ENCODE peak calls at places on chromosomes 6 and 20, in five cellular contexts. W is ascending aorta, Y is fibroblast of lung, N is transverse colon, R is HL-60. M is an unnamed sample.

GRCh38 chr6:82085701-82086100 is 161.8 kb downstream of the IBTK start:
- DNase-seq in Y (no peak), W (no peak), R (no peak), N (no peak), M (no peak)

GRCh38 chr20:63636752-63637633 is 10.1 kb upstream of the GMEB2 start:
- DNase-seq in Y (no peak), W (no peak), N (no peak), R (no peak), M (no peak)

GRCh38 chr6:29025927-29026585 is 18.9 kb downstream of the OR2W1 start:
- DNase-seq in W (no peak), R (no peak), N (no peak), Y (no peak), M (no peak)

GRCh38 chr20:3854462-3854870 is 7.8 kb downstream of the MAVS start:
- DNase-seq in Y (no peak), R (no peak), N (no peak), W (no peak), M (no peak)

GRCh38 chr20:37223053-37223452 is 38.6 kb downstream of the GHRH start:
- DNase-seq in Y (peak), R (peak), N (no peak), W (no peak), M (no peak)

GRCh38 chr6:119865466-119866350 is 516.1 kb upstream of the MAN1A1 start:
- DNase-seq in R (no peak), Y (no peak), W (no peak), N (no peak), M (no peak)

GRCh38 chr6:155461636-155462035 is 6.0 kb upstream of the NOX3 start:
- DNase-seq in R (no peak), Y (peak), N (no peak), W (no peak), M (no peak)

GRCh38 chr6:90446164-90446563 is 140.7 kb downstream of the MAP3K7 start:
- DNase-seq in Y (peak), R (no peak), W (no peak), N (no peak), M (no peak)

GRCh38 chr6:1931817-1932216 is 313.6 kb downstream of the GMDS start:
- DNase-seq in Y (no peak), N (no peak), W (no peak), R (no peak), M (no peak)

GRCh38 chr20:39010496-39010895 is 48.4 kb downstream of the DHX35 start:
- DNase-seq in N (no peak), R (no peak), W (no peak), Y (no peak), M (no peak)

GRCh38 chr6:52649521-52649920 is 21.4 kb upstream of the TMEM14A start:
- DNase-seq in Y (no peak), R (no peak), W (no peak), N (no peak), M (no peak)

GRCh38 chr6:44423306-44423705 is 35.8 kb downstream of the CDC5L start:
- DNase-seq in Y (no peak), N (no peak), R (no peak), W (no peak), M (no peak)

GRCh38 chr6:33123732-33124524 is 48.1 kb downstream of the HLA-DPB1 start:
- DNase-seq in W (no peak), Y (peak), N (no peak), R (no peak), M (no peak)

GRCh38 chr20:62246431-62246830 is 8.1 kb downstream of the OSBPL2 start:
- DNase-seq in N (no peak), R (no peak), W (no peak), Y (no peak), M (no peak)

GRCh38 chr6:135458051-135458450 is 39.5 kb downstream of the AHI1 start:
- DNase-seq in Y (no peak), N (no peak), R (no peak), W (no peak), M (no peak)

GRCh38 chr6:13004610-13005009 is 288.0 kb downstream of the PHACTR1 start:
- DNase-seq in W (no peak), N (no peak), R (peak), Y (no peak), M (no peak)

GRCh38 chr20:4297141-4297826 is 281.9 kb upstream of the RNF24 start:
- DNase-seq in W (peak), R (peak), N (no peak), Y (peak), M (no peak)

GRCh38 chr20:47351643-47352331 is 4.7 kb downstream of the ZMYND8 start:
- DNase-seq in R (no peak), N (no peak), Y (no peak), W (no peak), M (no peak)

GRCh38 chr6:14472964-14473363 is 355.4 kb downstream of the CD83 start:
- DNase-seq in W (no peak), N (no peak), R (no peak), Y (peak), M (no peak)

GRCh38 chr6:130713144-130713543 is 114.1 kb upstream of the SMLR1 start:
- DNase-seq in W (no peak), Y (no peak), R (no peak), N (no peak), M (no peak)

GRCh38 chr6:15036690-15037245 is 209.1 kb upstream of the JARID2 start:
- DNase-seq in R (no peak), N (peak), Y (no peak), W (no peak), M (no peak)

GRCh38 chr6:37283786-37284185 is 25.8 kb upstream of the TMEM217 start:
- DNase-seq in N (peak), W (peak), R (no peak), Y (no peak), M (no peak)

GRCh38 chr20:51095755-51096509 is 73.0 kb upstream of the KCNG1 start:
- DNase-seq in N (no peak), R (no peak), W (no peak), Y (no peak), M (no peak)
- TF ChIP-seq CTCF in N (no peak), R (no peak), W (no peak), Y (no peak), M (no peak)

DNA sequence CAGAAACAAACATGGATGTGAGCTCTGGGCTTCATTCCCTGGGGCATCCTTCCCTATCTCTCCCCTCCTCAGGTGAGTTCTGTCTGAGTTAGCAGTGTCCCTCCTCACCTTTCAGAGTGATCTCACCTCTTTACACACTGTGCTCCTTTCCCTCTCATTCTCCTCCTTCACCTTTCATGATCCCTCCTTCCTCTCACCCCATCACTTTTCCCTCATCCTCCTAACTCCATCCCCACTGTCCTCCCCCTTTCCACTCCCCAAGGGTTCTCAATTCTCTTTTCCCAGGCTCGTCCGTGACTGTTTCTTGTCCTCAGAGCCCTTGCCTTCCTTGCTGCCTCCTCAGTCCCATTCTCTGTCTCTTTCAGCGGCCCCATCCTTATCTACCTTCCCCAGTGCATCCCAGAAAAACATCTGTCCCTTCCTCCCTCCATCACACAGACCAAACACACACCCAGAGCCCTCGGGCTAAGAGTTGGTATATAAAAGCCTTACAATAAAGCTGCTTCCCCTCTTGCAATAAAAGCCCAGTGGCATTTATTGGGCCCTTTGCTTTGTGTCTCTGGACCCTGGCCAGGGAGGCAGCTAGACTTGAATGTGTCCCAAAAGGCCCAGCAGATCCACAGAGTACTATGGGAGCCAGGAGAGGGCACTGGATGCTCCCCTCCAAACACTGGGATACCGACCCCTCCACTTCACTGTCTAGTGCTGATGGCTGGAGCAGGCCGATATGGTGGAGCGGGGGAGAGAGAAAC is 1.9 kb downstream of the RNF39 start:
- DNase-seq in Y (no peak), R (no peak), N (no peak), W (no peak), M (no peak)
- H3K4me3 ChIP-seq in Y (no peak), R (no peak), N (no peak), W (peak), M (no peak)

GRCh38 chr6:147005499-147005898 is 198.7 kb upstream of the STXBP5 start:
- DNase-seq in R (no peak), W (no peak), Y (no peak), N (no peak), M (no peak)
- TF ChIP-seq CTCF in R (no peak), W (no peak), Y (no peak), N (no peak), M (no peak)

GRCh38 chr20:20941468-20941889 is 164.7 kb downstream of the LINC00237 start:
- DNase-seq in R (no peak), W (no peak), N (no peak), Y (no peak), M (no peak)
- H3K4me3 ChIP-seq in R (no peak), W (no peak), N (no peak), Y (no peak), M (no peak)